ENCODE peak calls at places on chromosomes 7 and 10, in five cellular contexts. One of them, this sample, is unnamed.

GRCh38 chr7:35004531-35005096 is 32.7 kb downstream of the DPY19L1 start:
- DNase-seq in esophagus muscularis mucosa: no peak
- DNase-seq in retinal pigment epithelial cell: no peak
- DNase-seq in AG09319: no peak
- DNase-seq in GM12865: no peak
- DNase-seq in this sample: no peak

GRCh38 chr7:133512560-133512959 is 259.7 kb downstream of the EXOC4 start:
- DNase-seq in esophagus muscularis mucosa: no peak
- DNase-seq in retinal pigment epithelial cell: no peak
- DNase-seq in AG09319: peak
- DNase-seq in GM12865: no peak
- DNase-seq in this sample: no peak

GRCh38 chr7:79051915-79052314 is 401.6 kb downstream of the MAGI2 start:
- DNase-seq in esophagus muscularis mucosa: no peak
- DNase-seq in retinal pigment epithelial cell: no peak
- DNase-seq in AG09319: no peak
- DNase-seq in GM12865: no peak
- DNase-seq in this sample: no peak

GRCh38 chr7:49852619-49853462 is 79.4 kb downstream of the VWC2 start:
- DNase-seq in esophagus muscularis mucosa: no peak
- DNase-seq in retinal pigment epithelial cell: peak
- DNase-seq in AG09319: peak
- DNase-seq in GM12865: peak
- DNase-seq in this sample: peak

GRCh38 chr7:73557397-73558257 is at the start of gene BCL7B:
- DNase-seq in esophagus muscularis mucosa: peak
- DNase-seq in retinal pigment epithelial cell: no peak
- DNase-seq in AG09319: no peak
- DNase-seq in GM12865: peak
- DNase-seq in this sample: no peak

GRCh38 chr7:124532166-124532565 is 233.4 kb downstream of the GPR37 start:
- DNase-seq in esophagus muscularis mucosa: no peak
- DNase-seq in retinal pigment epithelial cell: peak
- DNase-seq in AG09319: no peak
- DNase-seq in GM12865: no peak
- DNase-seq in this sample: no peak

GRCh38 chr10:5812283-5813090 is 747 bp downstream of the GDI2 start:
- DNase-seq in esophagus muscularis mucosa: no peak
- DNase-seq in retinal pigment epithelial cell: no peak
- DNase-seq in AG09319: no peak
- DNase-seq in GM12865: peak
- DNase-seq in this sample: no peak

GRCh38 chr7:34949356-34949755 is 87.9 kb downstream of the DPY19L1 start:
- DNase-seq in esophagus muscularis mucosa: no peak
- DNase-seq in retinal pigment epithelial cell: no peak
- DNase-seq in AG09319: no peak
- DNase-seq in GM12865: no peak
- DNase-seq in this sample: no peak

GRCh38 chr7:11193888-11194287 is 220.2 kb downstream of the PHF14 start:
- DNase-seq in esophagus muscularis mucosa: no peak
- DNase-seq in retinal pigment epithelial cell: no peak
- DNase-seq in AG09319: no peak
- DNase-seq in GM12865: no peak
- DNase-seq in this sample: no peak

GRCh38 chr7:7944619-7945282 is 23.8 kb upstream of the GLCCI1 start:
- DNase-seq in esophagus muscularis mucosa: no peak
- DNase-seq in retinal pigment epithelial cell: no peak
- DNase-seq in AG09319: no peak
- DNase-seq in GM12865: peak
- DNase-seq in this sample: no peak

GRCh38 chr7:74173074-74173473 is 1.1 kb upstream of the EIF4H start:
- DNase-seq in esophagus muscularis mucosa: no peak
- DNase-seq in retinal pigment epithelial cell: no peak
- DNase-seq in AG09319: no peak
- DNase-seq in GM12865: peak
- DNase-seq in this sample: no peak

GRCh38 chr10:85124592-85124991 is 796.2 kb downstream of the CCSER2 start:
- DNase-seq in esophagus muscularis mucosa: no peak
- DNase-seq in retinal pigment epithelial cell: no peak
- DNase-seq in AG09319: no peak
- DNase-seq in GM12865: no peak
- DNase-seq in this sample: no peak

GRCh38 chr10:50614444-50615137 is 9.2 kb downstream of the SGMS1 start:
- DNase-seq in esophagus muscularis mucosa: no peak
- DNase-seq in retinal pigment epithelial cell: no peak
- DNase-seq in AG09319: no peak
- DNase-seq in GM12865: peak
- DNase-seq in this sample: no peak

DNA sequence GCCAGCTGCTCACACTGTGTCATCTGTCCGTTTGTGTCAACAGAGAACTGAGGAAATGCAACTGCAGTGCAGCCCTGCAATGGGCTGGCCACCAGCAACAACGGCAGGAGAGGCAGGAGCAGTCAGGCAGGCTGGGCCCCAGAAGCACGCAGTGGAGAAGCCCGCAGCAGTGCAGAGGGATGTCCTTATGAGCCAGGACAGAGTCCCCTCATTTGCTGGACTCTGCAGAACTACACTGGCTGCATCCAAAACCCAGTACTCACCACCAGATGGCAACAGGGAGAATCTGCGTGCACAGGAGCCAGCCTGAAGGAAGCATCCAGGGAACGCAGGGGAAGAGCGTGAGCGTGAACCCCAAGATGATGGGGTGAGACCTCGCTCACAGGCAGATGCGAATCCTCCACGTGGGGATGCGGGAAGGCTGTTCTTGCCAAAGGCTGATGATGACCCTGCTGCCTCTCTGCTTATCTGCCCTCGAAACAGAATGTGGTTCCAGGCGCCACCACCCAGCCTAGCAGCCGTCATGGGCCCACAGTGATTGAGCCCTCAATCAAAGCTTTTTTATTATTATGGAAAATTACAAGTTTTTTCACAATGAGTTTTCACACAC is 232.1 kb downstream of the PTPRN2 start:
- DNase-seq in esophagus muscularis mucosa: no peak
- DNase-seq in retinal pigment epithelial cell: no peak
- DNase-seq in AG09319: no peak
- DNase-seq in GM12865: no peak
- DNase-seq in this sample: no peak
- TF ChIP-seq CTCF in esophagus muscularis mucosa: no peak
- TF ChIP-seq CTCF in retinal pigment epithelial cell: no peak
- TF ChIP-seq CTCF in AG09319: no peak
- TF ChIP-seq CTCF in GM12865: no peak
- TF ChIP-seq CTCF in this sample: no peak

GRCh38 chr7:155438778-155439177 is 19.2 kb upstream of the EN2 start:
- DNase-seq in esophagus muscularis mucosa: no peak
- DNase-seq in retinal pigment epithelial cell: no peak
- DNase-seq in AG09319: no peak
- DNase-seq in GM12865: no peak
- DNase-seq in this sample: no peak
- TF ChIP-seq CTCF in esophagus muscularis mucosa: no peak
- TF ChIP-seq CTCF in retinal pigment epithelial cell: no peak
- TF ChIP-seq CTCF in AG09319: no peak
- TF ChIP-seq CTCF in GM12865: no peak
- TF ChIP-seq CTCF in this sample: no peak

DNA sequence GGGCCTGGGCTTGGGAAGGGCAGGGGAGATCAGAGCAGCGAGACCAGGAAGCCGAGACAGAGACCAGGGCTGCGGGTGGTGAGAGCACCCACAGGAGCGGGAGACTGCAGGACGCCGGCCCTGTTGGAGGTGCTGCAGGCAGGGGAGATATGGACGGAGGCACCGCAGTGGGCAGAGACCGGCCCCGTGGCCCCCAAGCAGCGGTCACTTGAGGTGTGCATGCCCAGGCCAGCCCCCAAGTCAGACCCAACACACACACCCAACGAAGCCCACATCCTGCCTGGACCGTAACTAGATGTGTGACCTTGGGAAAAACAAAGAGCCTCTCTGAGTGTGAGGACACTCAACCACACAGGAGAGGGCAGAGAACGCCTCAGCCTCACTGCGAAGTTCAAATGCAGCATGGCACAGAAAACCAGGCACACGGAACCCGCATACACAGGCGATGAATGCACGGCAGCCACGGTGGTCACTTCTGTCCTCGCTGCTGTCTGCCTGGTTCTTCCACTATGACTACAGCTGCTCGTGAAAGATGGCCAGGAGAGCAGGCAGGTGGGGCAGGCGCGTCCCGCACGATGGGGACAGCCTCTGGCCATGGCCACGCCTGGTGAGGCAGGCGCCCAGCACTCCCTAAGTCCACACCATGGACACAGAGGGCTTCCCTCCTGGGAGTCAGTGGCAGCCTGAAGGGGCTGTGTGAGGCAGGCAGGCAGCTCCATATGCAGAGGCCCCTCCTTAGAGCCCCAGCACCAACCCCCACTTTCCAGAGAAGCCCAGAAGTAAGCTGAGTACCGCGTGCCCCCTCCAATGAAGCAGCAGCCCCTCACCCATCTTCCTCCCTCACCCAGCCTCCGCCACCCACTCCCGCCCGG is 214.6 kb downstream of the MAD1L1 start:
- DNase-seq in esophagus muscularis mucosa: no peak
- DNase-seq in retinal pigment epithelial cell: no peak
- DNase-seq in AG09319: no peak
- DNase-seq in GM12865: no peak
- DNase-seq in this sample: no peak
- TF ChIP-seq CTCF in esophagus muscularis mucosa: no peak
- TF ChIP-seq CTCF in retinal pigment epithelial cell: no peak
- TF ChIP-seq CTCF in AG09319: no peak
- TF ChIP-seq CTCF in GM12865: no peak
- TF ChIP-seq CTCF in this sample: no peak

DNA sequence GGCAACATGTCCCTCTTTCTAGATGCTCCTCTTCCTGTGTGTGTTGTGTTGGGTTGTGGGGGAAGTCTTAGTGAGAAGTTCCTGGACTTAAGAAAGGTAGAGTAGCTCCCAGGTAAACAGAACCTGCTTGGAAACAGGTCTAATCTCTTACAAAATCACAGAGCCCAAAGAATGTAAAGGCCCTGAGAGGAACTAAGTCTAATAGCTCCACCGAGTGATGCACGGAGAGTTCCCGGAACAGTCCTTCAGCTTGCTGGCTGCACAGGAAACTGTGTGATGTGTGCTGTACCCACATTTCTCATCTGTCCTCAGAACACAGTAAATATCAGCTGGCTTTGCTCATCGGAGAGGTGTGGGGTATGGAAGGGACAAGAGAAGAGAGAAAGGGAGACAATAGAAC is 182.6 kb upstream of the LYZL1 start:
- DNase-seq in esophagus muscularis mucosa: no peak
- DNase-seq in retinal pigment epithelial cell: no peak
- DNase-seq in AG09319: no peak
- DNase-seq in GM12865: no peak
- DNase-seq in this sample: no peak
- TF ChIP-seq CTCF in esophagus muscularis mucosa: no peak
- TF ChIP-seq CTCF in retinal pigment epithelial cell: no peak
- TF ChIP-seq CTCF in AG09319: no peak
- TF ChIP-seq CTCF in GM12865: no peak
- TF ChIP-seq CTCF in this sample: no peak

GRCh38 chr7:154832557-154833138 is 170.3 kb downstream of the PAXIP1 start:
- DNase-seq in esophagus muscularis mucosa: no peak
- DNase-seq in retinal pigment epithelial cell: no peak
- DNase-seq in AG09319: no peak
- DNase-seq in GM12865: peak
- DNase-seq in this sample: no peak
- TF ChIP-seq CTCF in esophagus muscularis mucosa: no peak
- TF ChIP-seq CTCF in retinal pigment epithelial cell: no peak
- TF ChIP-seq CTCF in AG09319: no peak
- TF ChIP-seq CTCF in GM12865: peak
- TF ChIP-seq CTCF in this sample: no peak

This sample was measured in kidney epithelial cell.